ENCODE peak calls at places on chromosomes 4 and X, in five cellular contexts. One of them, this sample, is unnamed.

GRCh38 chr4:54155936-54156335 is 56.0 kb downstream of the GSX2 start:
- DNase-seq in colonic mucosa: no peak
- DNase-seq in cardiac muscle cell: no peak
- DNase-seq in upper lobe of right lung: no peak
- DNase-seq in stomach: no peak
- DNase-seq in this sample: no peak

GRCh38 chrX:41245641-41246040 is 88.3 kb upstream of the DDX3X start:
- DNase-seq in colonic mucosa: no peak
- DNase-seq in cardiac muscle cell: no peak
- DNase-seq in upper lobe of right lung: no peak
- DNase-seq in stomach: no peak
- DNase-seq in this sample: no peak

GRCh38 chr4:110624904-110625494 is 2.1 kb upstream of the PITX2 start:
- DNase-seq in colonic mucosa: no peak
- DNase-seq in cardiac muscle cell: no peak
- DNase-seq in upper lobe of right lung: no peak
- DNase-seq in stomach: no peak
- DNase-seq in this sample: no peak

GRCh38 chrX:93649381-93649780 is 24.0 kb downstream of the NAP1L3 start:
- DNase-seq in colonic mucosa: no peak
- DNase-seq in cardiac muscle cell: no peak
- DNase-seq in upper lobe of right lung: no peak
- DNase-seq in stomach: no peak
- DNase-seq in this sample: no peak

GRCh38 chr4:181752516-181752915 is 490.7 kb upstream of the TENM3 start:
- DNase-seq in colonic mucosa: no peak
- DNase-seq in cardiac muscle cell: no peak
- DNase-seq in upper lobe of right lung: no peak
- DNase-seq in stomach: no peak
- DNase-seq in this sample: no peak

GRCh38 chrX:153647461-153648357 is 706 bp downstream of the DUSP9 start:
- DNase-seq in colonic mucosa: no peak
- DNase-seq in cardiac muscle cell: no peak
- DNase-seq in upper lobe of right lung: no peak
- DNase-seq in stomach: no peak
- DNase-seq in this sample: no peak

GRCh38 chrX:121456315-121456714 is 408.9 kb downstream of the GLUD2 start:
- DNase-seq in colonic mucosa: no peak
- DNase-seq in cardiac muscle cell: no peak
- DNase-seq in upper lobe of right lung: no peak
- DNase-seq in stomach: no peak
- DNase-seq in this sample: no peak

GRCh38 chr4:152968806-152969394 is 32.8 kb downstream of the FHDC1 start:
- DNase-seq in colonic mucosa: no peak
- DNase-seq in cardiac muscle cell: no peak
- DNase-seq in upper lobe of right lung: no peak
- DNase-seq in stomach: no peak
- DNase-seq in this sample: no peak

GRCh38 chrX:39591099-39591498 is 506.7 kb downstream of the BCOR start:
- DNase-seq in colonic mucosa: no peak
- DNase-seq in cardiac muscle cell: no peak
- DNase-seq in upper lobe of right lung: no peak
- DNase-seq in stomach: no peak
- DNase-seq in this sample: no peak

GRCh38 chr4:126890994-126891393 is 741.8 kb upstream of the INTU start:
- DNase-seq in colonic mucosa: no peak
- DNase-seq in cardiac muscle cell: peak; percentile 5
- DNase-seq in upper lobe of right lung: no peak
- DNase-seq in stomach: no peak
- DNase-seq in this sample: no peak

GRCh38 chr4:80732010-80732409 is 298.5 kb upstream of the BMP3 start:
- DNase-seq in colonic mucosa: no peak
- DNase-seq in cardiac muscle cell: no peak
- DNase-seq in upper lobe of right lung: no peak
- DNase-seq in stomach: no peak
- DNase-seq in this sample: no peak

GRCh38 chr4:188695261-188695660 is 556.0 kb downstream of the TRIML1 start:
- DNase-seq in colonic mucosa: no peak
- DNase-seq in cardiac muscle cell: no peak
- DNase-seq in upper lobe of right lung: no peak
- DNase-seq in stomach: no peak
- DNase-seq in this sample: no peak

GRCh38 chrX:1807301-1807731 is 192.5 kb downstream of the ASMT start:
- DNase-seq in colonic mucosa: no peak
- DNase-seq in cardiac muscle cell: peak; percentile 14
- DNase-seq in upper lobe of right lung: no peak
- DNase-seq in stomach: no peak
- DNase-seq in this sample: no peak

GRCh38 chr4:133178960-133179359 is 29.9 kb downstream of the PCDH10 start:
- DNase-seq in colonic mucosa: no peak
- DNase-seq in cardiac muscle cell: no peak
- DNase-seq in upper lobe of right lung: no peak
- DNase-seq in stomach: no peak
- DNase-seq in this sample: no peak

GRCh38 chrX:22665818-22666217 is 333.9 kb upstream of the DDX53 start:
- DNase-seq in colonic mucosa: no peak
- DNase-seq in cardiac muscle cell: no peak
- DNase-seq in upper lobe of right lung: no peak
- DNase-seq in stomach: no peak
- DNase-seq in this sample: no peak

GRCh38 chrX:21978346-21978745 is 37.8 kb downstream of the SMS start:
- DNase-seq in colonic mucosa: no peak
- DNase-seq in cardiac muscle cell: no peak
- DNase-seq in upper lobe of right lung: no peak
- DNase-seq in stomach: no peak
- DNase-seq in this sample: no peak

GRCh38 chrX:76184276-76184675 is 11.4 kb downstream of the PBDC1 start:
- DNase-seq in colonic mucosa: no peak
- DNase-seq in cardiac muscle cell: no peak
- DNase-seq in upper lobe of right lung: no peak
- DNase-seq in stomach: no peak
- DNase-seq in this sample: no peak

GRCh38 chrX:154440623-154441357 is 3.2 kb upstream of the FAM50A start:
- DNase-seq in colonic mucosa: no peak
- DNase-seq in cardiac muscle cell: no peak
- DNase-seq in upper lobe of right lung: no peak
- DNase-seq in stomach: no peak
- DNase-seq in this sample: no peak

GRCh38 chr4:148649669-148650331 is 207.6 kb upstream of the NR3C2 start:
- DNase-seq in colonic mucosa: no peak
- DNase-seq in cardiac muscle cell: no peak
- DNase-seq in upper lobe of right lung: no peak
- DNase-seq in stomach: no peak
- DNase-seq in this sample: no peak

GRCh38 chrX:106585478-106585877 is 26.3 kb upstream of the RADX start:
- DNase-seq in colonic mucosa: peak; percentile 19
- DNase-seq in cardiac muscle cell: no peak
- DNase-seq in upper lobe of right lung: no peak
- DNase-seq in stomach: peak; percentile 29
- DNase-seq in this sample: no peak

GRCh38 chr4:45294464-45294863 is 568.1 kb upstream of the GNPDA2 start:
- DNase-seq in colonic mucosa: no peak
- DNase-seq in cardiac muscle cell: no peak
- DNase-seq in upper lobe of right lung: no peak
- DNase-seq in stomach: peak; percentile 23
- DNase-seq in this sample: no peak

GRCh38 chr4:52788806-52789205 is 37.6 kb upstream of the ERVMER34-1 start:
- DNase-seq in colonic mucosa: no peak
- DNase-seq in cardiac muscle cell: no peak
- DNase-seq in upper lobe of right lung: no peak
- DNase-seq in stomach: no peak
- DNase-seq in this sample: no peak

GRCh38 chr4:113979157-113979972 is at the start of gene ARSJ:
- DNase-seq in colonic mucosa: peak; percentile 63
- DNase-seq in cardiac muscle cell: peak; percentile 73
- DNase-seq in upper lobe of right lung: peak; percentile 82
- DNase-seq in stomach: peak; percentile 56
- DNase-seq in this sample: peak; percentile 11

GRCh38 chrX:24890677-24891076 is 125.1 kb downstream of the ARX start:
- DNase-seq in colonic mucosa: no peak
- DNase-seq in cardiac muscle cell: no peak
- DNase-seq in upper lobe of right lung: no peak
- DNase-seq in stomach: no peak
- DNase-seq in this sample: no peak

GRCh38 chr4:84967292-84967651 is 782 bp upstream of the WDFY3 start:
- DNase-seq in colonic mucosa: peak; percentile 28
- DNase-seq in cardiac muscle cell: no peak
- DNase-seq in upper lobe of right lung: no peak
- DNase-seq in stomach: no peak
- DNase-seq in this sample: no peak

GRCh38 chr4:54676062-54676461 is 18.3 kb downstream of the KIT start:
- DNase-seq in colonic mucosa: no peak
- DNase-seq in cardiac muscle cell: no peak
- DNase-seq in upper lobe of right lung: no peak
- DNase-seq in stomach: no peak
- DNase-seq in this sample: no peak

DNA sequence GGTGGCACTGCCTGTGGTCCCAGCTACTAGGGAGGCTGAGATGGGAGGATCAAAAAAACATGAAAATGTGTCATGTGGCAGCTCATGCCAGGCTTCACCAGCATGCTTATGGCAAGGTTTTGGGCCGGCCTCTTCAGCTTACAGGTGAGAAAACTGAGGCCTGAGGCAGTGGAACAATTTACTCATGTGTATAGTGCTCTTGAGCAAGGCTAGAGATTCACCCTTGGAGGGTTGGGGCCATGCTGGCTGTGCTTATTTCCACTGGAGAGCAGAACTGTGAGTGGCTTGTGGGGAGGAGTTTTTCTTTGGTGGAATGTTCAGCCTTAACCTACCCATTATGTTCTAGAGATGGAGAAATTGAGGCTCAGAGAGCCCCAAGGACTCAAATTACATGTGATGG is 31.8 kb downstream of the NSD2 start:
- DNase-seq in colonic mucosa: no peak
- DNase-seq in cardiac muscle cell: no peak
- DNase-seq in upper lobe of right lung: peak; percentile 5
- DNase-seq in stomach: no peak
- DNase-seq in this sample: no peak
- H3K36me3 ChIP-seq in colonic mucosa: peaks cover 8% of the 10 kb centered on the region
- H3K36me3 ChIP-seq in cardiac muscle cell: peaks cover 18% of the 10 kb centered on the region
- H3K36me3 ChIP-seq in upper lobe of right lung: peaks cover 32% of the 10 kb centered on the region
- H3K36me3 ChIP-seq in stomach: peaks cover 54% of the 10 kb centered on the region
- H3K36me3 ChIP-seq in this sample: peaks cover 25% of the 10 kb centered on the region

GRCh38 chr4:168993724-168994510 is 16.1 kb downstream of the CBR4 start:
- DNase-seq in colonic mucosa: no peak
- DNase-seq in cardiac muscle cell: no peak
- DNase-seq in upper lobe of right lung: no peak
- DNase-seq in stomach: no peak
- DNase-seq in this sample: no peak

GRCh38 chr4:168998596-168998995 is 11.5 kb downstream of the CBR4 start:
- DNase-seq in colonic mucosa: no peak
- DNase-seq in cardiac muscle cell: no peak
- DNase-seq in upper lobe of right lung: no peak
- DNase-seq in stomach: no peak
- DNase-seq in this sample: no peak

GRCh38 chr4:168999836-169000235 is 10.2 kb downstream of the CBR4 start:
- DNase-seq in colonic mucosa: no peak
- DNase-seq in cardiac muscle cell: no peak
- DNase-seq in upper lobe of right lung: no peak
- DNase-seq in stomach: no peak
- DNase-seq in this sample: no peak

GRCh38 chr4:168995537-168996295 is 14.3 kb downstream of the CBR4 start:
- DNase-seq in colonic mucosa: no peak
- DNase-seq in cardiac muscle cell: no peak
- DNase-seq in upper lobe of right lung: no peak
- DNase-seq in stomach: no peak
- DNase-seq in this sample: no peak

DNA sequence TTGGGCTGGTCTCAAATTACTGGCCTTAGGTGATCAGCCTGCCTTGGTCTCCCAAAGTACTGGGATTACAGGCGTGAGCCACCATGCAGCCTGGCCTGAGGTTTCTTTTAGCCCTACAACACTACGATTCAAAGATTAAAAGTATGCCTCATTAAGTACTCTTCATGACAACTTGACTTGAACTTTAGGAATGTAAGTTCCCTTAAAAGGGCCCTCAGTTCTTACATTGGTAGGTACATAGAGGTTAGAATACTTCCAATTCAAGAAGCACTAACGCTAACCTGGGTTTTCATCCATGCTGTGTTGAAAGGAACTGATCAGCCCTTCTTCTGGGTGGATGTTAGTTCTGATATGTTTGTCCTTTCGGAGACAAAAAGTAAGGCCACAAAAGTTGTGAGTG is 15.1 kb downstream of the CBR4 start:
- DNase-seq in colonic mucosa: no peak
- DNase-seq in cardiac muscle cell: no peak
- DNase-seq in upper lobe of right lung: no peak
- DNase-seq in stomach: no peak
- DNase-seq in this sample: no peak
- H3K36me3 ChIP-seq in colonic mucosa: no peaks in the 10 kb centered on the region
- H3K36me3 ChIP-seq in cardiac muscle cell: peaks cover 10% of the 10 kb centered on the region
- H3K36me3 ChIP-seq in upper lobe of right lung: peaks cover 16% of the 10 kb centered on the region
- H3K36me3 ChIP-seq in stomach: peaks cover 34% of the 10 kb centered on the region
- H3K36me3 ChIP-seq in this sample: peaks cover 15% of the 10 kb centered on the region

DNA sequence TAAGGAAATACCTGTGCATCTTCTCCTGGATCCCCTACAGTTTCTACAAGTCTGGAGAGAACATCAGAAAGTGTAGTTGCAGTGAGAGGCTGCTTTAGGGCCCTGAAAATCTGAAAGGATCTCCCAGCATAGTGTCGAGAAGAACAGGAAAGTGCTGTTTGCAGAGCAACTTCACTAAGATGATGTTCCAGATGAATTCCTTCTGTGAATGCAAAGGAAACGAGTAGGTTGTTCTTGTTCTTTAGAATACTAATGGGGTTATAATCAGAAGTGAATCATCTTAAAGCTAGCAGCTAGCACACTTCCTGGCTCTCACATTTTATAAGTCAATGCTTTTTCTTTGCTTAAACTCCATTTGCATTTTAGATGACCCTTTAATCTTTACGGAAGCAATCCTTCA is 53.7 kb downstream of the ZAR1 start:
- DNase-seq in colonic mucosa: no peak
- DNase-seq in cardiac muscle cell: no peak
- DNase-seq in upper lobe of right lung: no peak
- DNase-seq in stomach: no peak
- DNase-seq in this sample: no peak
- H3K36me3 ChIP-seq in colonic mucosa: peaks cover 34% of the 10 kb centered on the region
- H3K36me3 ChIP-seq in cardiac muscle cell: peaks cover 69% of the 10 kb centered on the region
- H3K36me3 ChIP-seq in upper lobe of right lung: peaks cover 90% of the 10 kb centered on the region
- H3K36me3 ChIP-seq in stomach: peaks cover 88% of the 10 kb centered on the region
- H3K36me3 ChIP-seq in this sample: peaks cover 73% of the 10 kb centered on the region

GRCh38 chr4:56972832-56973231 is 4.6 kb downstream of the NOA1 start:
- DNase-seq in colonic mucosa: no peak
- DNase-seq in cardiac muscle cell: no peak
- DNase-seq in upper lobe of right lung: no peak
- DNase-seq in stomach: no peak
- DNase-seq in this sample: no peak
- H3K36me3 ChIP-seq in colonic mucosa: peaks cover 18% of the 10 kb centered on the region
- H3K36me3 ChIP-seq in cardiac muscle cell: peaks cover 21% of the 10 kb centered on the region
- H3K36me3 ChIP-seq in upper lobe of right lung: peaks cover 65% of the 10 kb centered on the region
- H3K36me3 ChIP-seq in stomach: peaks cover 69% of the 10 kb centered on the region
- H3K36me3 ChIP-seq in this sample: peaks cover 30% of the 10 kb centered on the region

GRCh38 chrX:9611436-9612145 is 146.7 kb downstream of the TBL1X start:
- DNase-seq in colonic mucosa: no peak
- DNase-seq in cardiac muscle cell: no peak
- DNase-seq in upper lobe of right lung: no peak
- DNase-seq in stomach: no peak
- DNase-seq in this sample: no peak
- H3K36me3 ChIP-seq in colonic mucosa: no peaks in the 10 kb centered on the region
- H3K36me3 ChIP-seq in cardiac muscle cell: no peaks in the 10 kb centered on the region
- H3K36me3 ChIP-seq in upper lobe of right lung: no peaks in the 10 kb centered on the region
- H3K36me3 ChIP-seq in stomach: no peaks in the 10 kb centered on the region
- H3K36me3 ChIP-seq in this sample: no peaks in the 10 kb centered on the region

GRCh38 chr4:102585329-102585728 is 84.2 kb downstream of the NFKB1 start:
- DNase-seq in colonic mucosa: no peak
- DNase-seq in cardiac muscle cell: no peak
- DNase-seq in upper lobe of right lung: no peak
- DNase-seq in stomach: no peak
- DNase-seq in this sample: no peak
- H3K36me3 ChIP-seq in colonic mucosa: no peaks in the 10 kb centered on the region
- H3K36me3 ChIP-seq in cardiac muscle cell: no peaks in the 10 kb centered on the region
- H3K36me3 ChIP-seq in upper lobe of right lung: peaks cover 79% of the 10 kb centered on the region
- H3K36me3 ChIP-seq in stomach: peaks cover 81% of the 10 kb centered on the region
- H3K36me3 ChIP-seq in this sample: peaks cover 15% of the 10 kb centered on the region

This sample was measured in CD4-positive, alpha-beta memory T cell.